ENCODE peak calls at places on chromosomes 13 and 19, in four cellular contexts. One of them, this sample, is unnamed.

GRCh38 chr19:16366433-16367268 is 42.0 kb downstream of the KLF2 start:
- DNase-seq in breast epithelium: no peak
- DNase-seq in NCI-H187 treated with DMSO at 0.1 percent for 48 hours: no peak
- DNase-seq in stimulated activated naive CD8-positive, alpha-beta T cell treated with anti-CD3 and anti-CD28 coated beads, Interleukin-15, amount 100 ng/mL, for 72 hours: no peak
- DNase-seq in this sample: no peak

GRCh38 chr19:13985771-13986347 is 20.3 kb downstream of the RFX1 start:
- DNase-seq in NCI-H187 treated with DMSO at 0.1 percent for 48 hours: peak
- DNase-seq in breast epithelium: no peak
- DNase-seq in stimulated activated naive CD8-positive, alpha-beta T cell treated with anti-CD3 and anti-CD28 coated beads, Interleukin-15, amount 100 ng/mL, for 72 hours: no peak
- DNase-seq in this sample: no peak

GRCh38 chr19:33723512-33723911 is 73.2 kb upstream of the KCTD15 start:
- DNase-seq in NCI-H187 treated with DMSO at 0.1 percent for 48 hours: no peak
- DNase-seq in breast epithelium: no peak
- DNase-seq in stimulated activated naive CD8-positive, alpha-beta T cell treated with anti-CD3 and anti-CD28 coated beads, Interleukin-15, amount 100 ng/mL, for 72 hours: no peak
- DNase-seq in this sample: no peak

GRCh38 chr13:43333176-43333575 is 309.8 kb downstream of the DNAJC15 start:
- DNase-seq in NCI-H187 treated with DMSO at 0.1 percent for 48 hours: no peak
- DNase-seq in stimulated activated naive CD8-positive, alpha-beta T cell treated with anti-CD3 and anti-CD28 coated beads, Interleukin-15, amount 100 ng/mL, for 72 hours: no peak
- DNase-seq in breast epithelium: no peak
- DNase-seq in this sample: no peak

GRCh38 chr13:40406405-40407138 is 259.9 kb downstream of the FOXO1 start:
- DNase-seq in NCI-H187 treated with DMSO at 0.1 percent for 48 hours: no peak
- DNase-seq in stimulated activated naive CD8-positive, alpha-beta T cell treated with anti-CD3 and anti-CD28 coated beads, Interleukin-15, amount 100 ng/mL, for 72 hours: no peak
- DNase-seq in breast epithelium: no peak
- DNase-seq in this sample: no peak

GRCh38 chr19:49085020-49085867 is at the start of gene SNRNP70:
- DNase-seq in breast epithelium: peak
- DNase-seq in NCI-H187 treated with DMSO at 0.1 percent for 48 hours: peak
- DNase-seq in stimulated activated naive CD8-positive, alpha-beta T cell treated with anti-CD3 and anti-CD28 coated beads, Interleukin-15, amount 100 ng/mL, for 72 hours: peak
- DNase-seq in this sample: peak

GRCh38 chr13:84802073-84802472 is 919.8 kb upstream of the SLITRK1 start:
- DNase-seq in NCI-H187 treated with DMSO at 0.1 percent for 48 hours: no peak
- DNase-seq in stimulated activated naive CD8-positive, alpha-beta T cell treated with anti-CD3 and anti-CD28 coated beads, Interleukin-15, amount 100 ng/mL, for 72 hours: no peak
- DNase-seq in breast epithelium: no peak
- DNase-seq in this sample: no peak

GRCh38 chr13:98293570-98294142 is 116.6 kb upstream of the RNF113B start:
- DNase-seq in breast epithelium: no peak
- DNase-seq in stimulated activated naive CD8-positive, alpha-beta T cell treated with anti-CD3 and anti-CD28 coated beads, Interleukin-15, amount 100 ng/mL, for 72 hours: no peak
- DNase-seq in NCI-H187 treated with DMSO at 0.1 percent for 48 hours: no peak
- DNase-seq in this sample: peak

GRCh38 chr13:33251131-33251629 is 34.4 kb downstream of the STARD13 start:
- DNase-seq in stimulated activated naive CD8-positive, alpha-beta T cell treated with anti-CD3 and anti-CD28 coated beads, Interleukin-15, amount 100 ng/mL, for 72 hours: no peak
- DNase-seq in NCI-H187 treated with DMSO at 0.1 percent for 48 hours: no peak
- DNase-seq in breast epithelium: no peak
- DNase-seq in this sample: no peak

GRCh38 chr19:31110331-31110730 is 238.9 kb downstream of the TSHZ3 start:
- DNase-seq in NCI-H187 treated with DMSO at 0.1 percent for 48 hours: no peak
- DNase-seq in stimulated activated naive CD8-positive, alpha-beta T cell treated with anti-CD3 and anti-CD28 coated beads, Interleukin-15, amount 100 ng/mL, for 72 hours: no peak
- DNase-seq in breast epithelium: no peak
- DNase-seq in this sample: no peak

GRCh38 chr13:51822106-51822840 is 18.3 kb upstream of the DHRS12 start:
- DNase-seq in NCI-H187 treated with DMSO at 0.1 percent for 48 hours: no peak
- DNase-seq in breast epithelium: no peak
- DNase-seq in stimulated activated naive CD8-positive, alpha-beta T cell treated with anti-CD3 and anti-CD28 coated beads, Interleukin-15, amount 100 ng/mL, for 72 hours: no peak
- DNase-seq in this sample: no peak

GRCh38 chr13:52348983-52349780 is 56.8 kb downstream of the THSD1 start:
- DNase-seq in NCI-H187 treated with DMSO at 0.1 percent for 48 hours: no peak
- DNase-seq in breast epithelium: no peak
- DNase-seq in stimulated activated naive CD8-positive, alpha-beta T cell treated with anti-CD3 and anti-CD28 coated beads, Interleukin-15, amount 100 ng/mL, for 72 hours: no peak
- DNase-seq in this sample: no peak

GRCh38 chr13:41528021-41528420 is 70.7 kb downstream of the RGCC start:
- DNase-seq in NCI-H187 treated with DMSO at 0.1 percent for 48 hours: no peak
- DNase-seq in stimulated activated naive CD8-positive, alpha-beta T cell treated with anti-CD3 and anti-CD28 coated beads, Interleukin-15, amount 100 ng/mL, for 72 hours: no peak
- DNase-seq in breast epithelium: no peak
- DNase-seq in this sample: no peak

GRCh38 chr19:3289971-3290569 is 65.6 kb downstream of the CELF5 start:
- DNase-seq in breast epithelium: peak
- DNase-seq in NCI-H187 treated with DMSO at 0.1 percent for 48 hours: no peak
- DNase-seq in stimulated activated naive CD8-positive, alpha-beta T cell treated with anti-CD3 and anti-CD28 coated beads, Interleukin-15, amount 100 ng/mL, for 72 hours: no peak
- DNase-seq in this sample: no peak

GRCh38 chr13:72782717-72783116 is 784 bp downstream of the PIBF1 start:
- DNase-seq in NCI-H187 treated with DMSO at 0.1 percent for 48 hours: no peak
- DNase-seq in stimulated activated naive CD8-positive, alpha-beta T cell treated with anti-CD3 and anti-CD28 coated beads, Interleukin-15, amount 100 ng/mL, for 72 hours: no peak
- DNase-seq in breast epithelium: no peak
- DNase-seq in this sample: no peak

GRCh38 chr19:1119475-1120217 is 15.9 kb downstream of the GPX4 start:
- DNase-seq in NCI-H187 treated with DMSO at 0.1 percent for 48 hours: no peak
- DNase-seq in stimulated activated naive CD8-positive, alpha-beta T cell treated with anti-CD3 and anti-CD28 coated beads, Interleukin-15, amount 100 ng/mL, for 72 hours: no peak
- DNase-seq in breast epithelium: no peak
- DNase-seq in this sample: no peak

GRCh38 chr19:39385629-39386411 is 5.1 kb downstream of the PAF1 start:
- DNase-seq in stimulated activated naive CD8-positive, alpha-beta T cell treated with anti-CD3 and anti-CD28 coated beads, Interleukin-15, amount 100 ng/mL, for 72 hours: no peak
- DNase-seq in breast epithelium: no peak
- DNase-seq in NCI-H187 treated with DMSO at 0.1 percent for 48 hours: no peak
- DNase-seq in this sample: no peak

GRCh38 chr19:53511933-53512374 is 26.0 kb upstream of the ZNF331 start:
- DNase-seq in NCI-H187 treated with DMSO at 0.1 percent for 48 hours: no peak
- DNase-seq in breast epithelium: peak
- DNase-seq in stimulated activated naive CD8-positive, alpha-beta T cell treated with anti-CD3 and anti-CD28 coated beads, Interleukin-15, amount 100 ng/mL, for 72 hours: peak
- DNase-seq in this sample: peak

GRCh38 chr13:77114271-77114670 is 87.3 kb upstream of the FBXL3 start:
- DNase-seq in NCI-H187 treated with DMSO at 0.1 percent for 48 hours: no peak
- DNase-seq in breast epithelium: no peak
- DNase-seq in stimulated activated naive CD8-positive, alpha-beta T cell treated with anti-CD3 and anti-CD28 coated beads, Interleukin-15, amount 100 ng/mL, for 72 hours: no peak
- DNase-seq in this sample: no peak

GRCh38 chr13:52652980-52653303 is 306 bp downstream of the SUGT1 start:
- DNase-seq in stimulated activated naive CD8-positive, alpha-beta T cell treated with anti-CD3 and anti-CD28 coated beads, Interleukin-15, amount 100 ng/mL, for 72 hours: no peak
- DNase-seq in NCI-H187 treated with DMSO at 0.1 percent for 48 hours: no peak
- DNase-seq in breast epithelium: no peak
- DNase-seq in this sample: no peak

GRCh38 chr13:31476266-31476665 is 263.1 kb upstream of the RXFP2 start:
- DNase-seq in breast epithelium: no peak
- DNase-seq in NCI-H187 treated with DMSO at 0.1 percent for 48 hours: no peak
- DNase-seq in stimulated activated naive CD8-positive, alpha-beta T cell treated with anti-CD3 and anti-CD28 coated beads, Interleukin-15, amount 100 ng/mL, for 72 hours: no peak
- DNase-seq in this sample: no peak

This sample was measured in T47D.